ENCODE peak calls at places on chromosomes 12 and 14, in eight cellular contexts. One of them, this sample, is unnamed.

GRCh38 chr14:101058571-101058970 is 155.0 kb upstream of the RTL1 start:
- DNase-seq in IMR-90: peak
- DNase-seq in breast epithelium: no peak
- DNase-seq in body of pancreas: no peak
- DNase-seq in A549: no peak
- DNase-seq in suprapubic skin: no peak
- DNase-seq in heart left ventricle: no peak
- DNase-seq in HCT116: no peak
- DNase-seq in this sample: no peak

GRCh38 chr12:100955139-100955538 is 160.6 kb downstream of the ANO4 start:
- DNase-seq in HCT116: no peak
- DNase-seq in heart left ventricle: no peak
- DNase-seq in IMR-90: peak
- DNase-seq in A549: no peak
- DNase-seq in suprapubic skin: no peak
- DNase-seq in breast epithelium: no peak
- DNase-seq in body of pancreas: no peak
- DNase-seq in this sample: peak

GRCh38 chr12:5083955-5084849 is 40.5 kb downstream of the KCNA5 start:
- DNase-seq in suprapubic skin: no peak
- DNase-seq in body of pancreas: peak
- DNase-seq in breast epithelium: no peak
- DNase-seq in IMR-90: peak
- DNase-seq in A549: peak
- DNase-seq in HCT116: peak
- DNase-seq in heart left ventricle: no peak
- DNase-seq in this sample: no peak

GRCh38 chr12:6540181-6540877 is 6.0 kb downstream of the GAPDH start:
- DNase-seq in body of pancreas: peak
- DNase-seq in A549: peak
- DNase-seq in IMR-90: peak
- DNase-seq in suprapubic skin: peak
- DNase-seq in HCT116: peak
- DNase-seq in breast epithelium: peak
- DNase-seq in heart left ventricle: peak
- DNase-seq in this sample: peak

GRCh38 chr12:65879878-65880277 is 55.6 kb downstream of the HMGA2 start:
- DNase-seq in heart left ventricle: no peak
- DNase-seq in breast epithelium: no peak
- DNase-seq in body of pancreas: no peak
- DNase-seq in IMR-90: peak
- DNase-seq in suprapubic skin: no peak
- DNase-seq in HCT116: no peak
- DNase-seq in A549: no peak
- DNase-seq in this sample: peak

GRCh38 chr12:96070670-96071279 is 35.4 kb upstream of the LTA4H start:
- DNase-seq in breast epithelium: no peak
- DNase-seq in A549: no peak
- DNase-seq in heart left ventricle: no peak
- DNase-seq in HCT116: no peak
- DNase-seq in suprapubic skin: no peak
- DNase-seq in IMR-90: no peak
- DNase-seq in body of pancreas: no peak
- DNase-seq in this sample: no peak

GRCh38 chr12:82326905-82327503 is 31.2 kb downstream of the CCDC59 start:
- DNase-seq in body of pancreas: no peak
- DNase-seq in breast epithelium: no peak
- DNase-seq in A549: peak
- DNase-seq in suprapubic skin: no peak
- DNase-seq in heart left ventricle: no peak
- DNase-seq in HCT116: peak
- DNase-seq in IMR-90: peak
- DNase-seq in this sample: no peak

GRCh38 chr12:19131020-19131431 is 1.5 kb downstream of the PLEKHA5 start:
- DNase-seq in suprapubic skin: no peak
- DNase-seq in IMR-90: peak
- DNase-seq in heart left ventricle: peak
- DNase-seq in breast epithelium: no peak
- DNase-seq in body of pancreas: peak
- DNase-seq in HCT116: peak
- DNase-seq in A549: peak
- DNase-seq in this sample: peak

GRCh38 chr12:6468283-6468575 is 2.2 kb downstream of the VAMP1 start:
- DNase-seq in A549: no peak
- DNase-seq in breast epithelium: no peak
- DNase-seq in suprapubic skin: no peak
- DNase-seq in HCT116: no peak
- DNase-seq in heart left ventricle: no peak
- DNase-seq in body of pancreas: no peak
- DNase-seq in IMR-90: peak
- DNase-seq in this sample: no peak

GRCh38 chr12:10771132-10771733 is 31.2 kb downstream of the TAS2R7 start:
- DNase-seq in heart left ventricle: no peak
- DNase-seq in body of pancreas: no peak
- DNase-seq in suprapubic skin: no peak
- DNase-seq in HCT116: peak
- DNase-seq in IMR-90: peak
- DNase-seq in A549: peak
- DNase-seq in breast epithelium: no peak
- DNase-seq in this sample: no peak

GRCh38 chr12:46609281-46609623 is 216.5 kb downstream of the SLC38A4 start:
- DNase-seq in A549: no peak
- DNase-seq in IMR-90: no peak
- DNase-seq in body of pancreas: no peak
- DNase-seq in suprapubic skin: no peak
- DNase-seq in HCT116: no peak
- DNase-seq in heart left ventricle: no peak
- DNase-seq in breast epithelium: no peak
- DNase-seq in this sample: no peak

GRCh38 chr12:68808388-68809189 is 612 bp downstream of the MDM2 start:
- DNase-seq in A549: peak
- DNase-seq in HCT116: peak
- DNase-seq in IMR-90: peak
- DNase-seq in suprapubic skin: peak
- DNase-seq in breast epithelium: peak
- DNase-seq in body of pancreas: peak
- DNase-seq in heart left ventricle: peak
- DNase-seq in this sample: peak
- TF ChIP-seq POLR2A in A549: peak
- TF ChIP-seq POLR2A in HCT116: no peak
- TF ChIP-seq POLR2A in IMR-90: peak
- TF ChIP-seq POLR2A in suprapubic skin: no peak
- TF ChIP-seq POLR2A in breast epithelium: peak
- TF ChIP-seq POLR2A in body of pancreas: peak
- TF ChIP-seq POLR2A in heart left ventricle: no peak
- TF ChIP-seq POLR2A in this sample: peak

DNA sequence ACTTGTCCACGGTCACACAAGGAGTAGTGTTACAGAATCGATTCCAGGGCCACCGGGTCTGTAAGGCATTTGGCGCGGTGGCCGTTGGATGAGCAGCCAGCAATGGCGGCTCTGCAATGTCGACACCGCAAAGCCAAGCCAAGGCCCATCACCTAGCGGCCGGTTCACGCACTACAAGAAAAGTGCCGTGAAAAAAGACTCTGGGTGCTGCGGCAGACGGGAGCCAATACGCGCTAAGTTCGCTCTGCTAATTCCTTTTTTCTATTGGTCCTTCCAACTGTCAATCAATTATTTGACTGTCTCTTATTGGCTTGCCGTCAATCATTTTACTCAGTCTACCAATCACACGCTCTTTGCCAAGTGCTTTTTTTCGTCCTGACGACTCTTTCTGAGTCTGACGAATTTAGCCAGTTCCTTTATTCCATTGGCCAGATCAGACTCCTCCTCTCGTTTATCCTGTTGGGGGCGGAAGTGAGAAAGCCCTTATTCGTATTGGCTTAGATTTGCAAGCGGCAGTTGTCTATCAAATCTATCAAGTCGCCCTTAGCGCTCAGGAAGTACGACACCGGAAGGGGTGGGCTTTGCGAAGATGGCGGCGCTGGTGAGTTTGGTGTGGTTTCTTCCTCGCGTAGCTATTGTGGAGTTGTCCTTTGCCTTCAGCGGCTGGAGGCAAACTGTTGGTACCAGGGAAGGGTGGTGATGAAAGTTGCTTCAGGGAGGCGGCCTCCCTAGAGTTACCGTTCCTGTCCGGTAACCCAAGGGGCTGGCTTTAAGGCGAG is at the start of gene NGDN:
- DNase-seq in breast epithelium: peak
- DNase-seq in HCT116: peak
- DNase-seq in IMR-90: peak
- DNase-seq in body of pancreas: peak
- DNase-seq in suprapubic skin: peak
- DNase-seq in A549: peak
- DNase-seq in heart left ventricle: peak
- DNase-seq in this sample: peak
- TF ChIP-seq POLR2A in breast epithelium: peak
- TF ChIP-seq POLR2A in HCT116: peak
- TF ChIP-seq POLR2A in IMR-90: peak
- TF ChIP-seq POLR2A in body of pancreas: no peak
- TF ChIP-seq POLR2A in suprapubic skin: peak
- TF ChIP-seq POLR2A in A549: peak
- TF ChIP-seq POLR2A in heart left ventricle: peak
- TF ChIP-seq POLR2A in this sample: peak

GRCh38 chr12:108177131-108177530 is 48.0 kb downstream of the WSCD2 start:
- DNase-seq in heart left ventricle: no peak
- DNase-seq in body of pancreas: no peak
- DNase-seq in suprapubic skin: no peak
- DNase-seq in IMR-90: no peak
- DNase-seq in A549: no peak
- DNase-seq in HCT116: no peak
- DNase-seq in breast epithelium: no peak
- DNase-seq in this sample: no peak

GRCh38 chr12:108174641-108175040 is 45.6 kb downstream of the WSCD2 start:
- DNase-seq in heart left ventricle: no peak
- DNase-seq in A549: no peak
- DNase-seq in body of pancreas: no peak
- DNase-seq in IMR-90: no peak
- DNase-seq in breast epithelium: no peak
- DNase-seq in HCT116: no peak
- DNase-seq in suprapubic skin: no peak
- DNase-seq in this sample: no peak

GRCh38 chr12:108173892-108174291 is 44.8 kb downstream of the WSCD2 start:
- DNase-seq in body of pancreas: no peak
- DNase-seq in heart left ventricle: no peak
- DNase-seq in breast epithelium: no peak
- DNase-seq in IMR-90: no peak
- DNase-seq in A549: no peak
- DNase-seq in HCT116: no peak
- DNase-seq in suprapubic skin: no peak
- DNase-seq in this sample: no peak

GRCh38 chr12:108176292-108176691 is 47.2 kb downstream of the WSCD2 start:
- DNase-seq in breast epithelium: no peak
- DNase-seq in HCT116: no peak
- DNase-seq in IMR-90: no peak
- DNase-seq in suprapubic skin: no peak
- DNase-seq in A549: no peak
- DNase-seq in heart left ventricle: no peak
- DNase-seq in body of pancreas: no peak
- DNase-seq in this sample: no peak

GRCh38 chr12:108175310-108175709 is 46.2 kb downstream of the WSCD2 start:
- DNase-seq in breast epithelium: no peak
- DNase-seq in body of pancreas: peak
- DNase-seq in A549: no peak
- DNase-seq in suprapubic skin: no peak
- DNase-seq in IMR-90: no peak
- DNase-seq in HCT116: no peak
- DNase-seq in heart left ventricle: no peak
- DNase-seq in this sample: no peak
- TF ChIP-seq POLR2A in breast epithelium: no peak
- TF ChIP-seq POLR2A in body of pancreas: no peak
- TF ChIP-seq POLR2A in A549: no peak
- TF ChIP-seq POLR2A in suprapubic skin: no peak
- TF ChIP-seq POLR2A in IMR-90: no peak
- TF ChIP-seq POLR2A in HCT116: no peak
- TF ChIP-seq POLR2A in heart left ventricle: no peak
- TF ChIP-seq POLR2A in this sample: no peak

GRCh38 chr12:56829908-56830307 is 66.8 kb downstream of the HSD17B6 start:
- DNase-seq in A549: no peak
- DNase-seq in body of pancreas: no peak
- DNase-seq in breast epithelium: no peak
- DNase-seq in suprapubic skin: no peak
- DNase-seq in IMR-90: no peak
- DNase-seq in HCT116: no peak
- DNase-seq in heart left ventricle: no peak
- DNase-seq in this sample: no peak
- TF ChIP-seq POLR2A in A549: no peak
- TF ChIP-seq POLR2A in body of pancreas: no peak
- TF ChIP-seq POLR2A in breast epithelium: no peak
- TF ChIP-seq POLR2A in suprapubic skin: no peak
- TF ChIP-seq POLR2A in IMR-90: no peak
- TF ChIP-seq POLR2A in HCT116: no peak
- TF ChIP-seq POLR2A in heart left ventricle: no peak
- TF ChIP-seq POLR2A in this sample: no peak

This sample was measured in H54.